ENCODE peak calls at places on chromosomes 3 and 15, in five cellular contexts. B, M, Z, R and A are unnamed samples.

GRCh38 chr3:132311860-132312259 is 5.3 kb upstream of the ACP3 start:
- DNase-seq in B (no peak), R (no peak), M (no peak), Z (peak; percentile 24), A (no peak)

GRCh38 chr3:7787871-7788828 is 713.5 kb upstream of the LMCD1 start:
- DNase-seq in B (no peak), Z (peak; percentile 37), M (no peak), R (no peak), A (no peak)

GRCh38 chr3:10470666-10471336 is 34.6 kb downstream of the ATP2B2 start:
- DNase-seq in R (no peak), B (no peak), Z (peak; percentile 87), M (no peak), A (no peak)

GRCh38 chr15:75138016-75138999 is 63.4 kb upstream of the C15orf39 start:
- DNase-seq in R (no peak), Z (no peak), M (no peak), B (no peak), A (no peak)

GRCh38 chr15:98860647-98861041 is 146.9 kb downstream of the PGPEP1L start:
- DNase-seq in Z (no peak), B (no peak), M (no peak), R (no peak), A (no peak)

GRCh38 chr3:124565013-124565412 is 165.2 kb upstream of the UMPS start:
- DNase-seq in B (peak; percentile 67), M (peak; percentile 69), Z (peak; percentile 91), R (no peak), A (peak; percentile 55)

GRCh38 chr3:122005033-122005565 is 16.9 kb downstream of the ILDR1 start:
- DNase-seq in R (peak; percentile 74), M (no peak), B (peak; percentile 46), Z (peak; percentile 24), A (no peak)

GRCh38 chr3:69033470-69033869 is 18.7 kb downstream of the TMF1 start:
- DNase-seq in R (no peak), Z (no peak), B (no peak), M (no peak), A (peak; percentile 64)

GRCh38 chr3:16824085-16824696 is 60.6 kb upstream of the PLCL2 start:
- DNase-seq in R (peak; percentile 71), B (no peak), M (no peak), Z (no peak), A (no peak)

GRCh38 chr3:46368569-46368968 is 2.2 kb upstream of the CCR5 start:
- DNase-seq in R (peak; percentile 70), B (no peak), Z (peak; percentile 77), M (no peak), A (no peak)

GRCh38 chr3:11591401-11592266 is 52.1 kb downstream of the VGLL4 start:
- DNase-seq in B (no peak), Z (peak; percentile 69), R (no peak), M (peak; percentile 62), A (no peak)

GRCh38 chr3:194824100-194824499 is 138.4 kb downstream of the FAM43A start:
- DNase-seq in R (no peak), Z (no peak), M (no peak), B (no peak), A (no peak)

GRCh38 chr3:143750856-143751255 is 97.4 kb downstream of the SLC9A9 start:
- DNase-seq in M (no peak), Z (no peak), R (no peak), B (no peak), A (no peak)

GRCh38 chr15:59976480-59976879 is 27.6 kb upstream of the FOXB1 start:
- DNase-seq in B (no peak), Z (no peak), R (peak; percentile 12), M (no peak), A (no peak)

GRCh38 chr15:31098953-31099740 is 2.4 kb downstream of the TRPM1 start:
- DNase-seq in M (no peak), R (no peak), B (no peak), Z (no peak), A (no peak)

GRCh38 chr3:127700406-127700805 is 27.7 kb downstream of the ABTB1 start:
- DNase-seq in B (no peak), M (no peak), R (no peak), Z (no peak), A (no peak)

GRCh38 chr15:39462691-39463090 is 118.2 kb upstream of the THBS1 start:
- DNase-seq in Z (no peak), R (no peak), B (no peak), M (no peak), A (no peak)

GRCh38 chr15:56805466-56806146 is 72.3 kb upstream of the ZNF280D start:
- DNase-seq in Z (no peak), M (peak; percentile 65), R (no peak), B (no peak), A (peak; percentile 48)

GRCh38 chr15:53833134-53833624 is 73.7 kb upstream of the WDR72 start:
- DNase-seq in Z (no peak), B (no peak), M (no peak), R (no peak), A (no peak)

GRCh38 chr3:196463478-196463756 is 31.2 kb upstream of the UBXN7 start:
- DNase-seq in B (no peak), R (peak; percentile 53), M (no peak), Z (no peak), A (no peak)

GRCh38 chr15:66224946-66225345 is 28.6 kb downstream of the MEGF11 start:
- DNase-seq in M (no peak), B (no peak), Z (no peak), R (no peak), A (no peak)

DNA sequence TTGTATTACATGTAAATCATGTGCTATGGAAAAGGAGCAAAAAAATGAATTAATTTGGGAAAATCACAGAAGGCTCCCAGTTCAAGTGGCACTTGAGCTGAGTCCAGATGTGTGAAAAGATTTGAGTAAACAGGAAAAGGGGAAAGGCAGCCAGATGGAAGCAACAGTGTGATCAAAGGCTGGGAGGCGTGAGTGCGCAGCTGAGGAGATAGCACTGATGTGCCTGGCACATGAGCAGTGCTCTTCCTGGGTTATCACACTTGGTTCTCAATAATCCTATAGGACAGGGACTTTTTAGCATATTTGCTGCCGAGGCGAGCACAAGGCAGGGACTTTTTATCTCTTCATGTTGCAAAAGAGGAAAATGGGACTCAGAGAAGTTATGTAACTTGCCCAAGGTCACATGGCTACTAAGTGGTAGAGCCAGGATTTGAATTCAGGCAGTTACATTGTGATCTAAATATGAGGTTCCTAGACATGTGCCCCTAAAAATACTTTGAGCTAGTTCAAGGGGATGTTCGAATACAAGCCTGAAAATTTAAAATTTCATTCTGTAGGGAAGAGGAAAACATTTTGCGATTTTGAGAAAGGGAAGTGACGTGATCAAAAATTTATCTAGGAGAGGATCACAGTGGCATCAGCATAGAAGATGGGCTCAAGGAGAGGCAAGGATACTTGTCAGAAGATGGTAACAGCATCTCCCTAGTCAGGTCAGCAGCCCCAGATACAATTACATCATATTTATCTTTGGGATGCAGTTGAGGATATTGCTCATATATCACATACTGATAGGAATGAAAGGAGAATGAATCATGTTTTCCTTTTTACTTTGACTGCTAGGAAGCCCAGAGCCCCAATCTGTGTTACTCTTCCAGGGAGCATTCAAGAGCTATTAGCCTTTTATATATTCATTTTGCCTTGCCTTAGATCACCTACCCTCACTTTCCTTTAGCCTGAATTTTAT is 39.8 kb downstream of the CORO2B start:
- DNase-seq in Z (no peak), R (no peak), B (no peak), M (no peak), A (no peak)
- TF ChIP-seq REST in Z (no peak), R (no peak), B (no peak), M (no peak), A (no peak)

GRCh38 chr3:133763797-133764734 is 17.9 kb downstream of the TF start:
- DNase-seq in R (no peak), M (no peak), Z (no peak), B (no peak), A (no peak)

GRCh38 chr3:133769536-133769935 is 23.3 kb downstream of the TF start:
- DNase-seq in B (no peak), M (no peak), R (no peak), Z (no peak), A (no peak)

GRCh38 chr3:133762539-133762938 is 16.3 kb downstream of the TF start:
- DNase-seq in B (no peak), Z (no peak), R (no peak), M (no peak), A (no peak)

GRCh38 chr3:133765256-133765655 is 19.1 kb downstream of the TF start:
- DNase-seq in R (no peak), Z (no peak), B (no peak), M (no peak), A (no peak)

DNA sequence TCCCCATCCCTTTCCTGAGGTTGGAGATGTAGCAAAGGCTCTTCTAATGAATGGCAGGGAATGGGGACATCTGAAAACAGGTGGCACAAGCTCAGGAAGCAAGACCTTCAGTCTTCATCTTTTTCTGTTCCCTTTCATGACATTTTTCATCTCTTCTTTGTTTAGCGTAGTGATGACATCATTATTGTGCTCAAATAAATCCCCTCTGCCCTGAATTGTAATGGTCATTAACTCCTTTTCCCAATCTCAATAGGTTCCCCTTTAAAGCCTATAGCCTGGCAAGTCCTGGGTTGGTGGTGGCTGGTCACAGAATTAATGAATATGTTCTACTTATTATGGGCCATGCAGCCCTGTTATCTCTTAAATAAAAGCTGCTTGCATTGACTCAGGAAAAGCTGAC is 21.4 kb downstream of the TF start:
- DNase-seq in Z (no peak), M (no peak), B (no peak), R (no peak), A (no peak)
- H3K27ac ChIP-seq in Z (no peak overlapping the region), M (no peak overlapping the region), B (no peak overlapping the region), R (no peak overlapping the region), A (no peak overlapping the region)

GRCh38 chr3:154191520-154191919 is 70.3 kb downstream of the ARHGEF26 start:
- DNase-seq in B (no peak), Z (no peak), R (no peak), M (no peak), A (no peak)

GRCh38 chr3:154188846-154189245 is 67.7 kb downstream of the ARHGEF26 start:
- DNase-seq in Z (no peak), B (no peak), R (no peak), M (no peak), A (no peak)

GRCh38 chr3:154193174-154193573 is 72.0 kb downstream of the ARHGEF26 start:
- DNase-seq in R (no peak), Z (no peak), B (no peak), M (no peak), A (no peak)

GRCh38 chr3:154194869-154195268 is 73.7 kb downstream of the ARHGEF26 start:
- DNase-seq in B (no peak), M (no peak), R (no peak), Z (no peak), A (no peak)

GRCh38 chr3:154192225-154192624 is 71.0 kb downstream of the ARHGEF26 start:
- DNase-seq in R (no peak), B (no peak), Z (no peak), M (no peak), A (no peak)
- TF ChIP-seq POLR2AphosphoS5 in R (no peak), B (no peak), Z (no peak), M (no peak), A (no peak)

DNA sequence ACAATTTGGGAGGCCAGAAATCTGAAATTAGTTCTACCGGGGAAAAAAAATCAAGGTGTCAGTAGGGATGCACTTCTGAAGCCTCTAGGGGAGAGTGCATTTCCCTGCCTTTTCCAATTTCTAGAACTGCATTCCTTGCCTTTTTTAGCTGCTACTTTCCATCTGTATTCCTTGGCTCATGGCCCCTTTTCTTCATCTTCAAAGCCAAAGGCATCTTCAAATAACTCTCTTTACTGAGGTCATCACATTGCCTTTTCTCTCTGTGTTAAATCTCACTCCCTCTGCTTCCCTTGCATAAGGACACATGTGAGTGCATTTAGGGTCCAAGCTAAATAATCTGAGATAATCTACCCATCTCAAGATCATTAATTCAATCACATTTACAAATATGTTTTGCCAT is 69.5 kb upstream of the NEO1 start:
- DNase-seq in B (no peak), Z (no peak), R (no peak), M (no peak), A (no peak)
- TF ChIP-seq REST in B (no peak), Z (no peak), R (no peak), M (no peak), A (no peak)